ENCODE peak calls at places on chromosomes 2 and 18, in five cellular contexts. V is aorta, W is right cardiac atrium, C is uterus, F is sigmoid colon. R is an unnamed sample.

GRCh38 chr2:9100080-9100876 is 96.8 kb upstream of the MBOAT2 start:
- DNase-seq in V (peak; percentile 66), W (no peak), C (no peak), F (no peak), R (no peak)

GRCh38 chr18:12410121-12410520 is 2.4 kb downstream of the PRELID3A start:
- DNase-seq in V (peak; percentile 61), W (peak; percentile 44), C (no peak), F (no peak), R (no peak)

GRCh38 chr2:223054193-223054781 is 2.3 kb downstream of the KCNE4 start:
- DNase-seq in V (peak; percentile 78), W (peak; percentile 86), C (peak; percentile 78), F (peak; percentile 90), R (no peak)

GRCh38 chr2:61434314-61434713 is 36.6 kb downstream of the USP34 start:
- DNase-seq in V (no peak), W (no peak), C (no peak), F (no peak), R (no peak)

GRCh38 chr18:23623040-23623439 is 36.7 kb upstream of the NPC1 start:
- DNase-seq in V (no peak), W (no peak), C (no peak), F (no peak), R (no peak)

GRCh38 chr2:128316777-128317185 is 1.9 kb downstream of the HS6ST1 start:
- DNase-seq in V (no peak), W (no peak), C (no peak), F (no peak), R (no peak)

GRCh38 chr2:126496493-126496892 is 159.5 kb upstream of the GYPC start:
- DNase-seq in V (no peak), W (no peak), C (no peak), F (no peak), R (no peak)

GRCh38 chr18:60549338-60549960 is 176.9 kb upstream of the MC4R start:
- DNase-seq in V (no peak), W (no peak), C (no peak), F (no peak), R (no peak)

GRCh38 chr2:118061135-118061955 is 26.9 kb upstream of the INSIG2 start:
- DNase-seq in V (no peak), W (no peak), C (no peak), F (no peak), R (no peak)

GRCh38 chr2:187431911-187432310 is 16.1 kb downstream of the CALCRL start:
- DNase-seq in V (no peak), W (no peak), C (no peak), F (no peak), R (no peak)

GRCh38 chr2:75705921-75706320 is 4.8 kb downstream of the GCFC2 start:
- DNase-seq in V (no peak), W (no peak), C (no peak), F (no peak), R (no peak)

GRCh38 chr18:10085405-10085804 is 171.6 kb downstream of the VAPA start:
- DNase-seq in V (no peak), W (no peak), C (no peak), F (no peak), R (no peak)

GRCh38 chr2:37573406-37573805 is 98.0 kb downstream of the CDC42EP3 start:
- DNase-seq in V (no peak), W (no peak), C (no peak), F (no peak), R (no peak)

GRCh38 chr18:49691177-49691608 is 122.1 kb downstream of the ACAA2 start:
- DNase-seq in V (no peak), W (no peak), C (no peak), F (no peak), R (no peak)

GRCh38 chr2:219205165-219205538 is 1.4 kb upstream of the ZFAND2B start:
- DNase-seq in V (no peak), W (no peak), C (no peak), F (peak; percentile 33), R (no peak)

GRCh38 chr2:46377666-46378560 is 80.7 kb downstream of the EPAS1 start:
- DNase-seq in V (no peak), W (no peak), C (no peak), F (no peak), R (no peak)

GRCh38 chr2:30680121-30680520 is 127.1 kb downstream of the CAPN13 start:
- DNase-seq in V (no peak), W (no peak), C (no peak), F (peak; percentile 40), R (no peak)

GRCh38 chr2:3500326-3500899 is 18.9 kb downstream of the ADI1 start:
- DNase-seq in V (peak; percentile 69), W (no peak), C (no peak), F (no peak), R (no peak)

GRCh38 chr2:110994250-110994961 is 126.3 kb upstream of the BCL2L11 start:
- DNase-seq in V (no peak), W (no peak), C (no peak), F (no peak), R (no peak)

GRCh38 chr2:191329841-191330240 is 84.6 kb downstream of the MYO1B start:
- DNase-seq in V (no peak), W (no peak), C (no peak), F (no peak), R (no peak)

GRCh38 chr18:44635546-44635945 is 45.1 kb upstream of the SETBP1 start:
- DNase-seq in V (no peak), W (no peak), C (no peak), F (no peak), R (no peak)

GRCh38 chr2:238523158-238524110 is 96.7 kb downstream of the ASB1 start:
- DNase-seq in V (no peak), W (peak; percentile 53), C (peak; percentile 73), F (peak; percentile 97), R (no peak)

GRCh38 chr2:197256021-197256420 is 54.6 kb downstream of the ANKRD44 start:
- DNase-seq in V (no peak), W (no peak), C (no peak), F (no peak), R (no peak)

GRCh38 chr2:241769819-241770184 is 6.8 kb upstream of the GAL3ST2 start:
- DNase-seq in V (peak; percentile 46), W (no peak), C (no peak), F (peak; percentile 42), R (no peak)

GRCh38 chr2:231533777-231534125 is 3.5 kb upstream of the NMUR1 start:
- DNase-seq in V (peak; percentile 61), W (no peak), C (no peak), F (peak; percentile 63), R (no peak)

GRCh38 chr2:108616731-108617161 is 82.5 kb downstream of the LIMS1 start:
- DNase-seq in V (no peak), W (no peak), C (no peak), F (no peak), R (no peak)

GRCh38 chr18:71047882-71048281 is 759.0 kb downstream of the SOCS6 start:
- DNase-seq in V (no peak), W (no peak), C (no peak), F (no peak), R (no peak)

GRCh38 chr2:83842421-83842820 is 616.7 kb downstream of the SUCLG1 start:
- DNase-seq in V (no peak), W (no peak), C (no peak), F (no peak), R (no peak)

GRCh38 chr2:3189961-3190360 is 187.7 kb downstream of the EIPR1 start:
- DNase-seq in V (no peak), W (peak; percentile 30), C (no peak), F (no peak), R (no peak)

GRCh38 chr2:230335864-230336506 is 9.0 kb downstream of the SP140L start:
- DNase-seq in V (no peak), W (no peak), C (no peak), F (no peak), R (no peak)
- H3K27ac ChIP-seq in V (no peak overlapping the region), W (no peak overlapping the region), C (no peak overlapping the region), F (no peak overlapping the region), R (peak overlapping the region; percentile 26)

DNA sequence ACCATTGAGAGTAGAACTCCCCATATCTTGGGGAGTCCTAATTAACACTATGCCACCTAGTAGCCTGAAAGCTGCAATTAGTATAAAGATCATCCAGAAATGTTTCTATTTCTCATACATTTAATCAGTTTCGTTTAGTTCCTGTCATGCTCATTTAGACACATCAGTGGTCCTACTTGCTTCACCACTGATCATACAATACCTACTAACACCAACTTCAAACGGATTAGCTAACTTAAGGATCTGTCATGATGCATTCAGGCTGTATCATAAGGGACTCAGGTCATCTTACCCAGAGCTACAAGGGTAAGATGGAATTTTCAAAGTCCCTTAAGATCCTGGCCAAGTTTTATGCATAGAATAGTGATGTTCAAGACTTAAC is 6.8 kb downstream of the SRSF7 start:
- DNase-seq in V (no peak), W (no peak), C (no peak), F (no peak), R (no peak)
- H3K27ac ChIP-seq in V (no peak overlapping the region), W (no peak overlapping the region), C (no peak overlapping the region), F (no peak overlapping the region), R (no peak overlapping the region)

GRCh38 chr2:10912076-10912731 is 470 bp downstream of the KCNF1 start:
- DNase-seq in V (peak; percentile 72), W (no peak), C (no peak), F (peak; percentile 64), R (no peak)
- H3K27ac ChIP-seq in V (no peak overlapping the region), W (no peak overlapping the region), C (no peak overlapping the region), F (no peak overlapping the region), R (no peak overlapping the region)

GRCh38 chr18:58998421-58999203 is 133.9 kb downstream of the ZNF532 start:
- DNase-seq in V (peak; percentile 85), W (peak; percentile 78), C (peak; percentile 79), F (no peak), R (no peak)

GRCh38 chr18:58996131-58996632 is 131.5 kb downstream of the ZNF532 start:
- DNase-seq in V (no peak), W (peak; percentile 70), C (no peak), F (no peak), R (no peak)

GRCh38 chr18:58997811-58998337 is 133.2 kb downstream of the ZNF532 start:
- DNase-seq in V (no peak), W (peak; percentile 53), C (peak; percentile 46), F (no peak), R (no peak)

GRCh38 chr18:58993260-58993659 is 128.6 kb downstream of the ZNF532 start:
- DNase-seq in V (no peak), W (no peak), C (no peak), F (no peak), R (no peak)

GRCh38 chr18:58995663-58996062 is 131.0 kb downstream of the ZNF532 start:
- DNase-seq in V (no peak), W (no peak), C (no peak), F (no peak), R (no peak)
- H3K27ac ChIP-seq in V (peak overlapping the region; percentile 95), W (peak overlapping the region; percentile 21), C (peak overlapping the region; percentile 6), F (no peak overlapping the region), R (no peak overlapping the region)

R was measured in CD8-positive, alpha-beta memory T cell.